ENCODE peak calls at places on chromosomes 1 and 21, in six cellular contexts. Y is NCI-H774; A is stimulated activated CD4-positive, alpha-beta T cell treated with anti-CD3 and anti-CD28 coated beads, Interleukin-1b, Interleukin-23, amount 100 ng/mL, for 4 hours; U is T follicular helper cell; M is mucosa of gallbladder; G is upper lobe of right lung. V is an unnamed sample.

GRCh38 chr1:5781079-5781478 is 211.1 kb downstream of the NPHP4 start:
- DNase-seq in U (no peak), M (no peak), G (peak; percentile 11), A (no peak), Y (no peak), V (no peak)

GRCh38 chr1:107623431-107623830 is 341.5 kb downstream of the VAV3 start:
- DNase-seq in Y (no peak), A (no peak), U (no peak), M (no peak), G (no peak), V (no peak)

GRCh38 chr1:16391408-16391807 is 24.4 kb downstream of the SZRD1 start:
- DNase-seq in G (no peak), U (no peak), M (no peak), A (no peak), Y (no peak), V (no peak)

GRCh38 chr21:38273745-38274544 is 17.2 kb downstream of the KCNJ15 start:
- DNase-seq in U (no peak), G (no peak), M (no peak), A (no peak), Y (no peak), V (no peak)

GRCh38 chr1:23452011-23452411 is 27.5 kb upstream of the TCEA3 start:
- DNase-seq in U (peak; percentile 5), A (no peak), Y (no peak), G (peak; percentile 93), M (peak; percentile 89), V (no peak)

GRCh38 chr1:228697209-228698016 is 37.9 kb upstream of the RHOU start:
- DNase-seq in G (no peak), Y (peak; percentile 13), M (peak; percentile 56), A (no peak), U (no peak), V (no peak)

GRCh38 chr21:44613386-44614155 is 1.7 kb downstream of the KRTAP10-8 start:
- DNase-seq in U (no peak), A (no peak), M (no peak), G (no peak), Y (no peak), V (no peak)

GRCh38 chr1:48246727-48247126 is 24.2 kb downstream of the SLC5A9 start:
- DNase-seq in M (peak; percentile 86), G (peak; percentile 73), A (no peak), Y (peak; percentile 75), U (no peak), V (no peak)

GRCh38 chr1:67838180-67838912 is 5.1 kb upstream of the GNG12 start:
- DNase-seq in U (no peak), M (no peak), Y (no peak), A (no peak), G (no peak), V (no peak)

V was measured in 8988T.